ENCODE peak calls at places on chromosomes 7 and 10, in six cellular contexts. B is fibroblast of the aortic adventitia, I is SK-N-SH, R is mammary epithelial cell, O is fibroblast of pulmonary artery, X is neural crest cell. W is an unnamed sample.

GRCh38 chr10:116208999-116209398 is 64.0 kb downstream of the GFRA1 start:
- DNase-seq in B (no peak), I (no peak), R (no peak), O (no peak), X (no peak), W (no peak)

GRCh38 chr10:22218448-22218847 is 633 bp upstream of the EBLN1 start:
- DNase-seq in B (no peak), I (no peak), R (no peak), O (peak; percentile 4), X (no peak), W (no peak)

GRCh38 chr7:17311952-17312351 is 13.5 kb downstream of the AHR start:
- DNase-seq in B (no peak), I (no peak), R (no peak), O (no peak), X (no peak), W (no peak)

GRCh38 chr7:45239486-45239885 is 81.9 kb downstream of the RAMP3 start:
- DNase-seq in B (peak; percentile 51), I (no peak), R (peak; percentile 58), O (peak; percentile 25), X (no peak), W (no peak)

GRCh38 chr10:35236739-35237138 is 99.6 kb upstream of the CCNY start:
- DNase-seq in B (peak; percentile 46), I (no peak), R (no peak), O (peak; percentile 43), X (no peak), W (no peak)

GRCh38 chr10:77774940-77775391 is 137.4 kb upstream of the KCNMA1 start:
- DNase-seq in B (peak; percentile 13), I (no peak), R (no peak), O (peak; percentile 5), X (no peak), W (no peak)

GRCh38 chr10:79588800-79589199 is 21.9 kb upstream of the SFTPA1 start:
- DNase-seq in B (no peak), I (no peak), R (no peak), O (no peak), X (no peak), W (no peak)

GRCh38 chr7:79090543-79090942 is 362.9 kb downstream of the MAGI2 start:
- DNase-seq in B (no peak), I (no peak), R (peak; percentile 68), O (peak; percentile 18), X (no peak), W (no peak)

GRCh38 chr10:131948501-131948900 is 33.2 kb downstream of the BNIP3 start:
- DNase-seq in B (no peak), I (no peak), R (no peak), O (no peak), X (no peak), W (no peak)

GRCh38 chr10:28530751-28531150 is 2.2 kb upstream of the WAC start:
- DNase-seq in B (no peak), I (no peak), R (no peak), O (no peak), X (no peak), W (no peak)

GRCh38 chr10:49500420-49500819 is 38.5 kb downstream of the ERCC6 start:
- DNase-seq in B (no peak), I (no peak), R (no peak), O (no peak), X (no peak), W (no peak)

GRCh38 chr10:133276435-133277201 is at the start of gene ADAM8:
- DNase-seq in B (no peak), I (peak; percentile 72), R (no peak), O (no peak), X (no peak), W (peak; percentile 74)

GRCh38 chr10:75326306-75326705 is 75.3 kb downstream of the ZNF503 start:
- DNase-seq in B (no peak), I (no peak), R (no peak), O (no peak), X (no peak), W (no peak)

GRCh38 chr7:131327626-131328386 is at the start of gene MKLN1:
- DNase-seq in B (peak; percentile 81), I (peak; percentile 99), R (peak; percentile 83), O (peak; percentile 90), X (peak; percentile 84), W (peak; percentile 93)
- TF ChIP-seq CTCF in B (no peak), I (no peak), R (no peak), O (no peak), X (no peak), W (no peak)

DNA sequence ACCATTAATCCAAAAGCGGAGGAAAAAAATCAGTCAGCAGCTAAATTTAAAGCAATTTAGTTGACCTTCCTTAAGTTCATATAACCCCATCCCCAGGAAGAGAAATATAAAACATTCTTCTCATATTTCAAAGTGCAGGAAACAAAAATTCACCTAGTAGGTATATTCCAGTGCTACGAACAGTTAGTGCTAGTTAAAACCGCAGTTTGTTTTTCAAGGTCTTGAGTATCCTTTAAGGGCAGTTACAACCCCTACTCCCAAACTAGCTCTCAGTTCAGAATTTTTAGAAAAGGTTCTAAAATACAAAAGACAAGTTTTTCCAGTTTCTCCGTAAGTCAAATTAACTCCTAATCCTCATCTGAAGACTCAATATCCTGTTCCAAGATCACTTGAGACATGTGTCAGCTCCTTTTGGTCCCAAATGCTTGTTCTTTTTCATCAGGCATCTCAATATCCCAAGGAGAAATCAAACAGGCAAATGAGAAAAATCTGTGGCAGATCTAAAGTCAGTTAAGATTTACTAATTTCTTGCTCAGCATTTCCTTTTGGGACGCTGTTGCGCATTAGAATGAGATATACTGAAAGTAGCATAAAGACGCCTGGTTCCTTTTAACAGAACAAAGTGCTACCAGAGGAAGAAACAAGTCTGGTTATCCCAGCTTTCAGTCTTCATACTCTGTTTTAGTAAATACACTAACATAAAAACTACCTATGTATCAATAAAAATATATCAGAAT is 51.8 kb downstream of the ARHGAP12 start:
- DNase-seq in B (no peak), I (no peak), R (no peak), O (no peak), X (no peak), W (no peak)
- TF ChIP-seq CTCF in B (no peak), I (no peak), R (no peak), O (no peak), X (no peak), W (no peak)

GRCh38 chr7:47653550-47654351 is 71.8 kb upstream of the TNS3 start:
- DNase-seq in B (peak; percentile 93), I (peak; percentile 53), R (no peak), O (peak; percentile 82), X (no peak), W (peak; percentile 54)
- TF ChIP-seq CTCF in B (no peak), I (peak; percentile 37), R (no peak), O (no peak), X (no peak), W (no peak)

GRCh38 chr10:71684356-71685173 is 35.0 kb downstream of the C10orf105 start:
- DNase-seq in B (no peak), I (no peak), R (no peak), O (no peak), X (no peak), W (peak; percentile 50)
- TF ChIP-seq CTCF in B (peak; percentile 3), I (no peak), R (no peak), O (no peak), X (no peak), W (peak; percentile 26)

W was measured in Calu3.